ENCODE peak calls at places on chromosomes 7 and 10, in six cellular contexts. One of them, this sample, is unnamed.

GRCh38 chr10:93274419-93274818 is 200.7 kb downstream of the CYP26A1 start:
- DNase-seq in testis: no peak
- DNase-seq in endodermal cell: no peak
- DNase-seq in transverse colon: no peak
- DNase-seq in AG09309: no peak
- DNase-seq in endothelial cell of umbilical vein: no peak
- DNase-seq in this sample: no peak

GRCh38 chr10:69745698-69746097 is 56.0 kb upstream of the COL13A1 start:
- DNase-seq in testis: no peak
- DNase-seq in endodermal cell: no peak
- DNase-seq in transverse colon: no peak
- DNase-seq in AG09309: no peak
- DNase-seq in endothelial cell of umbilical vein: no peak
- DNase-seq in this sample: no peak

GRCh38 chr7:106218546-106218945 is 66.2 kb downstream of the NAMPT start:
- DNase-seq in testis: no peak
- DNase-seq in endodermal cell: no peak
- DNase-seq in transverse colon: no peak
- DNase-seq in AG09309: no peak
- DNase-seq in endothelial cell of umbilical vein: no peak
- DNase-seq in this sample: no peak

GRCh38 chr7:10022957-10023356 is 950.7 kb upstream of the PHF14 start:
- DNase-seq in testis: peak
- DNase-seq in endodermal cell: peak
- DNase-seq in transverse colon: no peak
- DNase-seq in AG09309: no peak
- DNase-seq in endothelial cell of umbilical vein: peak
- DNase-seq in this sample: no peak

GRCh38 chr7:141074162-141074989 is 512 bp downstream of the TMEM178B start:
- DNase-seq in testis: peak
- DNase-seq in endodermal cell: peak
- DNase-seq in transverse colon: no peak
- DNase-seq in AG09309: no peak
- DNase-seq in endothelial cell of umbilical vein: no peak
- DNase-seq in this sample: no peak

GRCh38 chr7:65798111-65799075 is 74.5 kb upstream of the VKORC1L1 start:
- DNase-seq in testis: no peak
- DNase-seq in endodermal cell: no peak
- DNase-seq in transverse colon: no peak
- DNase-seq in AG09309: peak
- DNase-seq in endothelial cell of umbilical vein: peak
- DNase-seq in this sample: no peak

GRCh38 chr10:69895759-69896158 is 94.1 kb downstream of the COL13A1 start:
- DNase-seq in testis: no peak
- DNase-seq in endodermal cell: no peak
- DNase-seq in transverse colon: no peak
- DNase-seq in AG09309: peak
- DNase-seq in endothelial cell of umbilical vein: no peak
- DNase-seq in this sample: no peak

GRCh38 chr7:64101943-64102655 is 56.9 kb downstream of the ZNF727 start:
- DNase-seq in testis: no peak
- DNase-seq in endodermal cell: no peak
- DNase-seq in transverse colon: no peak
- DNase-seq in AG09309: no peak
- DNase-seq in endothelial cell of umbilical vein: no peak
- DNase-seq in this sample: no peak

GRCh38 chr10:71608863-71609768 is 110.5 kb downstream of the C10orf105 start:
- DNase-seq in testis: peak
- DNase-seq in endodermal cell: peak
- DNase-seq in transverse colon: peak
- DNase-seq in AG09309: no peak
- DNase-seq in endothelial cell of umbilical vein: peak
- DNase-seq in this sample: peak

GRCh38 chr7:1667566-1668485 is 2.3 kb upstream of the ELFN1 start:
- DNase-seq in testis: no peak
- DNase-seq in endodermal cell: peak
- DNase-seq in transverse colon: no peak
- DNase-seq in AG09309: no peak
- DNase-seq in endothelial cell of umbilical vein: no peak
- DNase-seq in this sample: no peak

GRCh38 chr7:29612596-29612995 is 49.0 kb downstream of the PRR15 start:
- DNase-seq in testis: no peak
- DNase-seq in endodermal cell: no peak
- DNase-seq in transverse colon: no peak
- DNase-seq in AG09309: peak
- DNase-seq in endothelial cell of umbilical vein: no peak
- DNase-seq in this sample: no peak

GRCh38 chr7:69860486-69860885 is 262.2 kb downstream of the AUTS2 start:
- DNase-seq in testis: no peak
- DNase-seq in endodermal cell: no peak
- DNase-seq in transverse colon: no peak
- DNase-seq in AG09309: no peak
- DNase-seq in endothelial cell of umbilical vein: no peak
- DNase-seq in this sample: no peak

GRCh38 chr10:32877915-32878314 is 80.1 kb downstream of the ITGB1 start:
- DNase-seq in testis: no peak
- DNase-seq in endodermal cell: no peak
- DNase-seq in transverse colon: no peak
- DNase-seq in AG09309: no peak
- DNase-seq in endothelial cell of umbilical vein: no peak
- DNase-seq in this sample: no peak

GRCh38 chr7:126778101-126778500 is 474.6 kb downstream of the GRM8 start:
- DNase-seq in testis: no peak
- DNase-seq in endodermal cell: no peak
- DNase-seq in transverse colon: no peak
- DNase-seq in AG09309: no peak
- DNase-seq in endothelial cell of umbilical vein: no peak
- DNase-seq in this sample: no peak

GRCh38 chr7:81370857-81371256 is 399.0 kb downstream of the HGF start:
- DNase-seq in testis: no peak
- DNase-seq in endodermal cell: no peak
- DNase-seq in transverse colon: no peak
- DNase-seq in AG09309: no peak
- DNase-seq in endothelial cell of umbilical vein: no peak
- DNase-seq in this sample: no peak

GRCh38 chr10:92552310-92552709 is 21.6 kb downstream of the IDE start:
- DNase-seq in testis: no peak
- DNase-seq in endodermal cell: no peak
- DNase-seq in transverse colon: no peak
- DNase-seq in AG09309: no peak
- DNase-seq in endothelial cell of umbilical vein: no peak
- DNase-seq in this sample: no peak

GRCh38 chr7:98826400-98826799 is 43.4 kb downstream of the TMEM130 start:
- DNase-seq in testis: no peak
- DNase-seq in endodermal cell: no peak
- DNase-seq in transverse colon: no peak
- DNase-seq in AG09309: no peak
- DNase-seq in endothelial cell of umbilical vein: no peak
- DNase-seq in this sample: no peak

GRCh38 chr7:140691368-140692045 is 5.0 kb upstream of the NDUFB2 start:
- DNase-seq in testis: no peak
- DNase-seq in endodermal cell: peak
- DNase-seq in transverse colon: no peak
- DNase-seq in AG09309: no peak
- DNase-seq in endothelial cell of umbilical vein: no peak
- DNase-seq in this sample: no peak

GRCh38 chr10:7960108-7960507 is 94.4 kb upstream of the GATA3 start:
- DNase-seq in testis: no peak
- DNase-seq in endodermal cell: no peak
- DNase-seq in transverse colon: no peak
- DNase-seq in AG09309: no peak
- DNase-seq in endothelial cell of umbilical vein: no peak
- DNase-seq in this sample: no peak
- TF ChIP-seq CTCF in testis: no peak
- TF ChIP-seq CTCF in endodermal cell: no peak
- TF ChIP-seq CTCF in transverse colon: no peak
- TF ChIP-seq CTCF in AG09309: no peak
- TF ChIP-seq CTCF in endothelial cell of umbilical vein: no peak
- TF ChIP-seq CTCF in this sample: no peak

DNA sequence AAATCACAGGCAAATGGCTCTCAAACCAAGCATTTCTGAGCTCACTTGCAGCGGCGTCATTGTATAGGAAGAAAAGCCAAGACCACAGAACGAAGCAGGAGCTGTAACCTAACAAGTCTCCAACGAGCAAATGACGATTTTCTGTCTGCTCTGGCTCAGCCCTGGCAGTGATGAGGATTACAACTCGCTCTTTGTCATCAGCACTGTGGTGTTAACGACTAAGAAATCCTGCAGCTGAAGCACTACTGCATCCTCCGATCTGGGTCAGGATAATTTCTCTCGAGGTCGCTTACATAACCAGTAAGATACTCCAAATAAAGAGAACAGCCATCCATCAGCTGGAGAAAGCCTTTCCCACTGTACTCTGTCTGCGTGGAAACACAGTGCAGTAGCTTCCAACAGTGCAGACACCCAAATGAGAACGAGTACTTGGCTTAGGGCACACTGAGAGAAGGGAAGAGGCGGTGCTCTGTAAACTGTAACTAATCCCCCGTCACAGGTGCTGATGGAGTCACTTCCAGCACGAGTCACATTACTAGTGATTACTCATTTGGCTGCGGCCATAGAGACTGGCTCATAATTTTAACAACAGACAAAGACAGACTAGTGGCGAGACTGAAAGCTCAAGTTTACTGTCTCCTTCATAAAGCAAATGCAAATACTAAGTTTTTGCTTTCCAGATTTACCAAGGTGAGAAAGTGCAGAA is 135.8 kb downstream of the NRBF2 start:
- DNase-seq in testis: peak
- DNase-seq in endodermal cell: peak
- DNase-seq in transverse colon: peak
- DNase-seq in AG09309: peak
- DNase-seq in endothelial cell of umbilical vein: peak
- DNase-seq in this sample: peak
- TF ChIP-seq CTCF in testis: peak
- TF ChIP-seq CTCF in endodermal cell: peak
- TF ChIP-seq CTCF in transverse colon: peak
- TF ChIP-seq CTCF in AG09309: no peak
- TF ChIP-seq CTCF in endothelial cell of umbilical vein: peak
- TF ChIP-seq CTCF in this sample: peak

GRCh38 chr7:28536259-28536658 is 123.9 kb downstream of the CREB5 start:
- DNase-seq in testis: peak
- DNase-seq in endodermal cell: peak
- DNase-seq in transverse colon: no peak
- DNase-seq in AG09309: no peak
- DNase-seq in endothelial cell of umbilical vein: no peak
- DNase-seq in this sample: peak
- TF ChIP-seq CTCF in testis: peak
- TF ChIP-seq CTCF in endodermal cell: peak
- TF ChIP-seq CTCF in transverse colon: peak
- TF ChIP-seq CTCF in AG09309: peak
- TF ChIP-seq CTCF in endothelial cell of umbilical vein: peak
- TF ChIP-seq CTCF in this sample: peak

GRCh38 chr10:127148066-127148932 is 48.1 kb downstream of the INSYN2A start:
- DNase-seq in testis: no peak
- DNase-seq in endodermal cell: no peak
- DNase-seq in transverse colon: no peak
- DNase-seq in AG09309: no peak
- DNase-seq in endothelial cell of umbilical vein: peak
- DNase-seq in this sample: no peak

GRCh38 chr10:127151541-127151940 is 44.9 kb downstream of the INSYN2A start:
- DNase-seq in testis: no peak
- DNase-seq in endodermal cell: no peak
- DNase-seq in transverse colon: no peak
- DNase-seq in AG09309: no peak
- DNase-seq in endothelial cell of umbilical vein: no peak
- DNase-seq in this sample: no peak

GRCh38 chr10:127149613-127150081 is 46.7 kb downstream of the INSYN2A start:
- DNase-seq in testis: no peak
- DNase-seq in endodermal cell: no peak
- DNase-seq in transverse colon: no peak
- DNase-seq in AG09309: no peak
- DNase-seq in endothelial cell of umbilical vein: no peak
- DNase-seq in this sample: no peak

GRCh38 chr10:127148933-127149220 is 47.5 kb downstream of the INSYN2A start:
- DNase-seq in testis: no peak
- DNase-seq in endodermal cell: no peak
- DNase-seq in transverse colon: no peak
- DNase-seq in AG09309: peak
- DNase-seq in endothelial cell of umbilical vein: no peak
- DNase-seq in this sample: no peak

DNA sequence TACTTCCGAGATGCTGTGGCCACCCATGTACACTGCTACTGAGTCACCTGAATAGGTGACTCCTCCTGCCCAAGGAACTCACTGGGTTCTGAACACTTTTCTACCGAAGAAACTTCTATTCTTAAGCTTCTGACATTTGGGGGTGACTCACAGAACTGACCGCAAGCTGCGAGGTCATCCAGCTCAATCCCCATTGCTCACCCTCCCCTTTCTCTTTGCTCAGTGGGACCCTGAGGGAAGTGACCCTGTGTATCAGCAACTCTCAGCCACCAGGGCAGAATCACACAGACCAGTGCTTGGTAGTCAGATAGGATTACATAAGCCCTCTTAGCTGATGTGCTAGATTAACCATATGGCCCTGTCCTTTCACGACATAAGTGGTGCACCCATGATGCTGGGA is 46.3 kb downstream of the INSYN2A start:
- DNase-seq in testis: no peak
- DNase-seq in endodermal cell: no peak
- DNase-seq in transverse colon: no peak
- DNase-seq in AG09309: no peak
- DNase-seq in endothelial cell of umbilical vein: peak
- DNase-seq in this sample: no peak
- TF ChIP-seq CTCF in testis: no peak
- TF ChIP-seq CTCF in endodermal cell: peak
- TF ChIP-seq CTCF in transverse colon: no peak
- TF ChIP-seq CTCF in AG09309: no peak
- TF ChIP-seq CTCF in endothelial cell of umbilical vein: no peak
- TF ChIP-seq CTCF in this sample: no peak

DNA sequence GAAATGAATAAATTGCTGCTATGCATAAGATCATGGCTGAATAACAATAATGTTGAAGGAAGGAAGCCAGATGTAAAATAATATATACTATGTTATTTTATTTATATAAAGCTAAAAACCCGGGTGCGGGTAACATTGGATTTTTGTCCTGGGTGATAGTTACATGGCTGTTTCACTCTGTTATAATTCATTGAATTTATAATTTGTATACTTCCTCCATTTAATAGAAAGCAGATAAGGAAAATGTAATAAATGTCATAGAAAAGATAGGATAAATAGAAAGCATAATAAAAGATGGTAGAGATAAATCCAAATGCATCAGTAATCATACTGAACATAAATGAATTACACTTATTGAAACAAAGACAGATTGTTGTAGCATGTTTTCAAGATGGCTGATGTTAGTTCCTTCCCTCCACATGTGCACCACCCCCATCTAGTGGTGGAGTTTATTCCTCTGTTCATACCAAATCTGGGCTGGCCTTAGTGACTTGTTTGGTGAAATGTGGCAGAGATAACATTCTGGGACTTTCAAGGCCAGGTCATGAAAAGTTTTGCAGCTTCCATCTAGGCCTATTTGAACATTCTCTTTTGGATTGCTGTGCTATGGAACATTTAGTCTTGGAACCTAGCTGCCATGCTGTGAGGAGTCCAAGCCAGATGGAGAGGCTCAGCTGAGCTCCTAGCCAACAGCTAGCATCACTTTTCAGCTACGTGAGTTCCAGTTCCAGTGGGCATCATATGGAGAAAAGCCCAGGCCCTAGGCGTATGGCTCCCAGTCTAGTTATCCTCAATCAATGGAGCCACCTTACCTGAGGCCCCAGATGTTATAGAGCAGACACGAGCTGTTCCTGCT is 46.9 kb downstream of the AHCYL2 start:
- DNase-seq in testis: peak
- DNase-seq in endodermal cell: peak
- DNase-seq in transverse colon: peak
- DNase-seq in AG09309: no peak
- DNase-seq in endothelial cell of umbilical vein: peak
- DNase-seq in this sample: no peak
- TF ChIP-seq CTCF in testis: peak
- TF ChIP-seq CTCF in endodermal cell: peak
- TF ChIP-seq CTCF in transverse colon: peak
- TF ChIP-seq CTCF in AG09309: peak
- TF ChIP-seq CTCF in endothelial cell of umbilical vein: peak
- TF ChIP-seq CTCF in this sample: no peak